ENCODE peak calls at places on chromosome 5, in seven cellular contexts. F, U, P, S, I, V and D are unnamed samples.

GRCh38 chr5:98042961-98043360 is 730.5 kb upstream of the RGMB start:
- DNase-seq in F (no peak), U (no peak), S (no peak), V (no peak), I (no peak), P (no peak), D (no peak)

GRCh38 chr5:95731571-95732554 is 727 bp downstream of the RHOBTB3 start:
- DNase-seq in F (peak), S (peak), V (peak), U (peak), I (peak), P (peak), D (no peak)

GRCh38 chr5:167644619-167645018 is 646.8 kb upstream of the WWC1 start:
- DNase-seq in F (no peak), P (no peak), U (no peak), S (no peak), V (no peak), I (peak), D (peak)

GRCh38 chr5:57900356-57900944 is 417.8 kb upstream of the ACTBL2 start:
- DNase-seq in P (no peak), F (no peak), S (no peak), V (no peak), I (no peak), U (no peak), D (no peak)

GRCh38 chr5:149007174-149007573 is 55.7 kb downstream of the SH3TC2 start:
- DNase-seq in F (peak), I (peak), S (no peak), U (no peak), V (no peak), P (no peak), D (no peak)

GRCh38 chr5:59164041-59164830 is 581.4 kb downstream of the RAB3C start:
- DNase-seq in S (no peak), P (no peak), I (no peak), V (no peak), F (peak), U (no peak), D (no peak)

GRCh38 chr5:177457239-177458121 is 10.9 kb downstream of the PRR7 start:
- DNase-seq in S (peak), P (peak), F (peak), U (peak), V (peak), I (peak), D (peak)

GRCh38 chr5:111830333-111830732 is 73.3 kb upstream of the NREP start:
- DNase-seq in V (no peak), F (peak), I (peak), U (no peak), S (no peak), P (no peak), D (peak)

GRCh38 chr5:1542755-1543154 is 19.0 kb upstream of the LPCAT1 start:
- DNase-seq in S (peak), F (no peak), U (no peak), V (no peak), P (no peak), I (no peak), D (peak)

GRCh38 chr5:112210430-112211005 is 208.6 kb downstream of the EPB41L4A start:
- DNase-seq in S (peak), I (peak), P (peak), F (peak), U (peak), V (no peak), D (peak)

GRCh38 chr5:56807698-56808097 is 7.7 kb upstream of the MAP3K1 start:
- DNase-seq in F (no peak), I (no peak), P (no peak), V (no peak), S (no peak), U (no peak), D (no peak)
- H4K8ac ChIP-seq in F (no peak), I (no peak), P (no peak), V (no peak), S (no peak), U (no peak), D (no peak)

GRCh38 chr5:68995847-68996204 is 98.0 kb upstream of the SLC30A5 start:
- DNase-seq in P (no peak), U (no peak), I (no peak), S (no peak), F (no peak), V (no peak), D (no peak)

GRCh38 chr5:68999181-68999580 is 94.6 kb upstream of the SLC30A5 start:
- DNase-seq in I (peak), V (no peak), U (no peak), P (no peak), S (no peak), F (no peak), D (peak)

GRCh38 chr5:68991279-68991678 is 102.5 kb upstream of the SLC30A5 start:
- DNase-seq in P (no peak), V (no peak), U (no peak), S (no peak), F (no peak), I (no peak), D (no peak)

GRCh38 chr5:69000216-69000615 is 93.6 kb upstream of the SLC30A5 start:
- DNase-seq in P (no peak), V (no peak), S (no peak), F (no peak), U (no peak), I (no peak), D (peak)

DNA sequence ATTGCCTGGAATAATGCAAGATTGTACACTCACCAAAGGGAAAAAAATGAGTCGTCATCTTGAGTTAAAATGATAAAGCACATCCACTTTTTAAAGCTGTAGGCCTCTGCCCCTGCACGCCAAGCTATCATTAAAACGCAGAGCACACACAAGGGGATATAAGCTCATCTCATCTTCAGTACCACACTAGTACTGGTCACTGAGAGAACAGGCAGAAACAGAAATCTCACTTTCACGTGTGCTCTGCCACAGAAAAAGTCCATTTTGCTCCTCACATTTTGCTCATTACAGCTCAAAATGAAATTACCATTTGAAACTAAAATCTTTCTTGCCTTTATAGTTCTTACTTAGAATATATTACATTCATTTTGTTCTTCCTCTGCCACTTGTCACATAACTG is 99.2 kb upstream of the SLC30A5 start:
- DNase-seq in P (no peak), U (no peak), I (peak), V (no peak), F (no peak), S (no peak), D (no peak)
- H3K27ac ChIP-seq in P (no peak), U (no peak), I (no peak), V (no peak), F (no peak), S (no peak), D (no peak)

GRCh38 chr5:86617756-86618577 is at the start of gene COX7C:
- DNase-seq in V (peak), U (peak), I (peak), S (peak), F (peak), P (peak), D (peak)

GRCh38 chr5:86625148-86625547 is 7.4 kb downstream of the COX7C start:
- DNase-seq in S (no peak), P (no peak), V (no peak), U (no peak), I (no peak), F (no peak), D (no peak)

GRCh38 chr5:86626149-86626548 is 8.4 kb downstream of the COX7C start:
- DNase-seq in I (no peak), U (no peak), P (no peak), S (no peak), F (no peak), V (no peak), D (no peak)

GRCh38 chr5:86623785-86624483 is 6.2 kb downstream of the COX7C start:
- DNase-seq in I (no peak), U (no peak), P (no peak), V (no peak), S (no peak), F (no peak), D (no peak)
- H2BK120ac ChIP-seq in I (no peak), U (no peak), P (no peak), V (no peak), S (no peak), F (no peak), D (no peak)

GRCh38 chr5:32195265-32195664 is 21.1 kb upstream of the GOLPH3 start:
- DNase-seq in I (no peak), U (no peak), S (no peak), P (no peak), F (no peak), V (no peak), D (no peak)

GRCh38 chr5:32193591-32193990 is 19.5 kb upstream of the GOLPH3 start:
- DNase-seq in S (no peak), U (no peak), V (no peak), P (no peak), F (peak), I (peak), D (no peak)

GRCh38 chr5:32187675-32188074 is 13.6 kb upstream of the GOLPH3 start:
- DNase-seq in F (no peak), V (no peak), U (no peak), S (no peak), P (no peak), I (no peak), D (no peak)

GRCh38 chr5:32190094-32190493 is 16.0 kb upstream of the GOLPH3 start:
- DNase-seq in P (no peak), U (no peak), S (no peak), F (peak), V (no peak), I (no peak), D (peak)
- H4K8ac ChIP-seq in P (no peak), U (no peak), S (no peak), F (no peak), V (no peak), I (no peak), D (no peak)